ENCODE peak calls at places on chromosome 2, in five cellular contexts. One of them, this sample, is unnamed.

GRCh38 chr2:33437297-33437696 is 39.2 kb upstream of the RASGRP3 start:
- DNase-seq in left lung: no peak
- DNase-seq in sciatic nerve: no peak
- DNase-seq in NCI-H2029: no peak
- DNase-seq in thoracic aorta: no peak
- DNase-seq in this sample: no peak

GRCh38 chr2:159680692-159681091 is 31.6 kb upstream of the MARCHF7 start:
- DNase-seq in thoracic aorta: no peak
- DNase-seq in sciatic nerve: no peak
- DNase-seq in left lung: no peak
- DNase-seq in NCI-H2029: no peak
- DNase-seq in this sample: no peak

GRCh38 chr2:152683400-152683799 is 33.9 kb downstream of the PRPF40A start:
- DNase-seq in left lung: no peak
- DNase-seq in thoracic aorta: no peak
- DNase-seq in sciatic nerve: no peak
- DNase-seq in NCI-H2029: no peak
- DNase-seq in this sample: no peak

GRCh38 chr2:23096905-23097602 is 287.9 kb upstream of the KLHL29 start:
- DNase-seq in NCI-H2029: no peak
- DNase-seq in thoracic aorta: no peak
- DNase-seq in left lung: no peak
- DNase-seq in sciatic nerve: no peak
- DNase-seq in this sample: no peak

GRCh38 chr2:137963535-137964065 is 673 bp upstream of the HNMT start:
- DNase-seq in sciatic nerve: no peak
- DNase-seq in NCI-H2029: no peak
- DNase-seq in left lung: no peak
- DNase-seq in thoracic aorta: no peak
- DNase-seq in this sample: no peak

GRCh38 chr2:170770304-170771048 is at the start of gene ERICH2:
- DNase-seq in sciatic nerve: peak
- DNase-seq in left lung: peak
- DNase-seq in NCI-H2029: peak
- DNase-seq in thoracic aorta: peak
- DNase-seq in this sample: peak

GRCh38 chr2:118013221-118013723 is 598 bp downstream of the CCDC93 start:
- DNase-seq in NCI-H2029: no peak
- DNase-seq in thoracic aorta: no peak
- DNase-seq in sciatic nerve: peak
- DNase-seq in left lung: peak
- DNase-seq in this sample: no peak

GRCh38 chr2:98027955-98028593 is 32.3 kb upstream of the TMEM131 start:
- DNase-seq in sciatic nerve: no peak
- DNase-seq in NCI-H2029: no peak
- DNase-seq in left lung: no peak
- DNase-seq in thoracic aorta: no peak
- DNase-seq in this sample: no peak

GRCh38 chr2:188659656-188660406 is 314.3 kb upstream of the COL3A1 start:
- DNase-seq in left lung: no peak
- DNase-seq in sciatic nerve: no peak
- DNase-seq in NCI-H2029: no peak
- DNase-seq in thoracic aorta: no peak
- DNase-seq in this sample: no peak

GRCh38 chr2:105144128-105144940 is 97.2 kb upstream of the GPR45 start:
- DNase-seq in thoracic aorta: no peak
- DNase-seq in sciatic nerve: no peak
- DNase-seq in NCI-H2029: no peak
- DNase-seq in left lung: peak
- DNase-seq in this sample: no peak

GRCh38 chr2:171598713-171599319 is 76.5 kb downstream of the CYBRD1 start:
- DNase-seq in left lung: no peak
- DNase-seq in thoracic aorta: no peak
- DNase-seq in sciatic nerve: no peak
- DNase-seq in NCI-H2029: peak
- DNase-seq in this sample: peak